ENCODE peak calls at places on chromosomes 3 and 15, in eight cellular contexts. One of them, this sample, is unnamed.
A peak's percentile ranks its signal among the peaks of the same experiment; 100 is the strongest.

GRCh38 chr3:178302966-178303930 is 233.0 kb upstream of the KCNMB2 start:
- DNase-seq in GM13976: no peak
- DNase-seq in progenitor cell of endocrine pancreas: no peak
- DNase-seq in HCT116: no peak
- DNase-seq in astrocyte of the spinal cord: peak; percentile 11
- DNase-seq in adrenal gland: no peak
- DNase-seq in lower leg skin: no peak
- DNase-seq in nephron progenitor cell: no peak
- DNase-seq in this sample: no peak

GRCh38 chr3:164192974-164193373 is 885.3 kb downstream of the SI start:
- DNase-seq in GM13976: no peak
- DNase-seq in progenitor cell of endocrine pancreas: no peak
- DNase-seq in HCT116: no peak
- DNase-seq in astrocyte of the spinal cord: no peak
- DNase-seq in adrenal gland: no peak
- DNase-seq in lower leg skin: no peak
- DNase-seq in nephron progenitor cell: no peak
- DNase-seq in this sample: no peak

GRCh38 chr3:162586591-162586990 is 1090.0 kb downstream of the OTOL1 start:
- DNase-seq in GM13976: no peak
- DNase-seq in progenitor cell of endocrine pancreas: no peak
- DNase-seq in HCT116: no peak
- DNase-seq in astrocyte of the spinal cord: peak; percentile 23
- DNase-seq in adrenal gland: no peak
- DNase-seq in lower leg skin: no peak
- DNase-seq in nephron progenitor cell: no peak
- DNase-seq in this sample: peak; percentile 18

GRCh38 chr3:101179637-101180036 is 140.7 kb downstream of the IMPG2 start:
- DNase-seq in GM13976: no peak
- DNase-seq in progenitor cell of endocrine pancreas: no peak
- DNase-seq in HCT116: no peak
- DNase-seq in astrocyte of the spinal cord: no peak
- DNase-seq in adrenal gland: no peak
- DNase-seq in lower leg skin: no peak
- DNase-seq in nephron progenitor cell: no peak
- DNase-seq in this sample: no peak

GRCh38 chr3:66665021-66665695 is 164.3 kb upstream of the LRIG1 start:
- DNase-seq in GM13976: no peak
- DNase-seq in progenitor cell of endocrine pancreas: no peak
- DNase-seq in HCT116: no peak
- DNase-seq in astrocyte of the spinal cord: no peak
- DNase-seq in adrenal gland: no peak
- DNase-seq in lower leg skin: no peak
- DNase-seq in nephron progenitor cell: no peak
- DNase-seq in this sample: no peak

GRCh38 chr3:175737646-175738572 is 878.8 kb downstream of the NAALADL2 start:
- DNase-seq in GM13976: no peak
- DNase-seq in progenitor cell of endocrine pancreas: no peak
- DNase-seq in HCT116: no peak
- DNase-seq in astrocyte of the spinal cord: peak; percentile 58
- DNase-seq in adrenal gland: no peak
- DNase-seq in lower leg skin: no peak
- DNase-seq in nephron progenitor cell: no peak
- DNase-seq in this sample: no peak

GRCh38 chr3:23294770-23295387 is 91.8 kb downstream of the UBE2E2 start:
- DNase-seq in GM13976: no peak
- DNase-seq in progenitor cell of endocrine pancreas: no peak
- DNase-seq in HCT116: no peak
- DNase-seq in astrocyte of the spinal cord: no peak
- DNase-seq in adrenal gland: no peak
- DNase-seq in lower leg skin: no peak
- DNase-seq in nephron progenitor cell: no peak
- DNase-seq in this sample: no peak

GRCh38 chr3:61030469-61031035 is 220.7 kb downstream of the FHIT start:
- DNase-seq in GM13976: no peak
- DNase-seq in progenitor cell of endocrine pancreas: no peak
- DNase-seq in HCT116: peak; percentile 40
- DNase-seq in astrocyte of the spinal cord: peak; percentile 46
- DNase-seq in adrenal gland: no peak
- DNase-seq in lower leg skin: no peak
- DNase-seq in nephron progenitor cell: no peak
- DNase-seq in this sample: no peak

GRCh38 chr15:46410681-46411080 is 775.9 kb downstream of the SQOR start:
- DNase-seq in GM13976: no peak
- DNase-seq in progenitor cell of endocrine pancreas: no peak
- DNase-seq in HCT116: no peak
- DNase-seq in astrocyte of the spinal cord: no peak
- DNase-seq in adrenal gland: no peak
- DNase-seq in lower leg skin: no peak
- DNase-seq in nephron progenitor cell: peak; percentile 49
- DNase-seq in this sample: no peak

GRCh38 chr3:149815318-149815717 is 2.3 kb downstream of the RNF13 start:
- DNase-seq in GM13976: no peak
- DNase-seq in progenitor cell of endocrine pancreas: no peak
- DNase-seq in HCT116: no peak
- DNase-seq in astrocyte of the spinal cord: no peak
- DNase-seq in adrenal gland: no peak
- DNase-seq in lower leg skin: no peak
- DNase-seq in nephron progenitor cell: no peak
- DNase-seq in this sample: no peak

GRCh38 chr3:77039606-77040553 is at the start of gene ROBO2:
- DNase-seq in GM13976: peak; percentile 11
- DNase-seq in progenitor cell of endocrine pancreas: peak; percentile 62
- DNase-seq in HCT116: no peak
- DNase-seq in astrocyte of the spinal cord: peak; percentile 22
- DNase-seq in adrenal gland: no peak
- DNase-seq in lower leg skin: peak; percentile 83
- DNase-seq in nephron progenitor cell: peak; percentile 83
- DNase-seq in this sample: no peak

GRCh38 chr3:77041756-77042155 is 1.9 kb downstream of the ROBO2 start:
- DNase-seq in GM13976: no peak
- DNase-seq in progenitor cell of endocrine pancreas: no peak
- DNase-seq in HCT116: no peak
- DNase-seq in astrocyte of the spinal cord: no peak
- DNase-seq in adrenal gland: no peak
- DNase-seq in lower leg skin: no peak
- DNase-seq in nephron progenitor cell: no peak
- DNase-seq in this sample: no peak

GRCh38 chr3:77045686-77046085 is 5.8 kb downstream of the ROBO2 start:
- DNase-seq in GM13976: no peak
- DNase-seq in progenitor cell of endocrine pancreas: no peak
- DNase-seq in HCT116: no peak
- DNase-seq in astrocyte of the spinal cord: no peak
- DNase-seq in adrenal gland: no peak
- DNase-seq in lower leg skin: no peak
- DNase-seq in nephron progenitor cell: no peak
- DNase-seq in this sample: no peak

GRCh38 chr3:77041156-77041696 is 1.3 kb downstream of the ROBO2 start:
- DNase-seq in GM13976: no peak
- DNase-seq in progenitor cell of endocrine pancreas: no peak
- DNase-seq in HCT116: no peak
- DNase-seq in astrocyte of the spinal cord: no peak
- DNase-seq in adrenal gland: no peak
- DNase-seq in lower leg skin: no peak
- DNase-seq in nephron progenitor cell: no peak
- DNase-seq in this sample: no peak

DNA sequence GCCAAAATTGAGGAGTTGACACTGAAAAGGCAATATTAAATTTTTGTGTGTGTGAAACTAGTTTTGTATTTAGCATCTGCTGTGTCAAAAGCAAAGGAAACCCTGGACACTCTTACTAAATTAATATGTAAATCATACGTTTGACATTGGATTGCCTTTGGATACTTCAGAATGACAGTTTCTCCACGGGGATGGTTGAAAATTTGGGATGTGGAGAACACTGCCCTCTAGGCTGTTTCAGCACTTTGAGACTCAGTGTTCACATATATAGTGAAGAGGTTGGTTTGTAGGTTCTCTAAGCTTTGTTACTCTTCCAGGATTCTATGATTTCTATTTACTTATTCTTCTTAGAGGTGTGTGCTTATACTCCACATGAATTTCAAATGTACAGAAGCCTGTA is 3.0 kb downstream of the ROBO2 start:
- DNase-seq in GM13976: no peak
- DNase-seq in progenitor cell of endocrine pancreas: no peak
- DNase-seq in HCT116: no peak
- DNase-seq in astrocyte of the spinal cord: no peak
- DNase-seq in adrenal gland: no peak
- DNase-seq in lower leg skin: no peak
- DNase-seq in nephron progenitor cell: no peak
- DNase-seq in this sample: no peak
- TF ChIP-seq CTCF in GM13976: no peak
- TF ChIP-seq CTCF in progenitor cell of endocrine pancreas: peak; percentile 58
- TF ChIP-seq CTCF in HCT116: no peak
- TF ChIP-seq CTCF in astrocyte of the spinal cord: peak; percentile 13
- TF ChIP-seq CTCF in adrenal gland: no peak
- TF ChIP-seq CTCF in lower leg skin: no peak
- TF ChIP-seq CTCF in nephron progenitor cell: peak; percentile 26
- TF ChIP-seq CTCF in this sample: peak; percentile 44

GRCh38 chr3:43690400-43691119 is at the start of gene ABHD5:
- DNase-seq in GM13976: peak; percentile 95
- DNase-seq in progenitor cell of endocrine pancreas: peak; percentile 87
- DNase-seq in HCT116: peak; percentile 88
- DNase-seq in astrocyte of the spinal cord: peak; percentile 97
- DNase-seq in adrenal gland: peak; percentile 89
- DNase-seq in lower leg skin: peak; percentile 96
- DNase-seq in nephron progenitor cell: peak; percentile 92
- DNase-seq in this sample: peak; percentile 85

GRCh38 chr3:43692971-43693370 is 2.2 kb downstream of the ABHD5 start:
- DNase-seq in GM13976: no peak
- DNase-seq in progenitor cell of endocrine pancreas: no peak
- DNase-seq in HCT116: no peak
- DNase-seq in astrocyte of the spinal cord: no peak
- DNase-seq in adrenal gland: no peak
- DNase-seq in lower leg skin: no peak
- DNase-seq in nephron progenitor cell: no peak
- DNase-seq in this sample: no peak

GRCh38 chr3:43689766-43690399 is 855 bp upstream of the ABHD5 start:
- DNase-seq in GM13976: no peak
- DNase-seq in progenitor cell of endocrine pancreas: no peak
- DNase-seq in HCT116: no peak
- DNase-seq in astrocyte of the spinal cord: no peak
- DNase-seq in adrenal gland: no peak
- DNase-seq in lower leg skin: no peak
- DNase-seq in nephron progenitor cell: no peak
- DNase-seq in this sample: no peak

GRCh38 chr3:43692085-43692484 is 1.3 kb downstream of the ABHD5 start:
- DNase-seq in GM13976: no peak
- DNase-seq in progenitor cell of endocrine pancreas: no peak
- DNase-seq in HCT116: no peak
- DNase-seq in astrocyte of the spinal cord: no peak
- DNase-seq in adrenal gland: no peak
- DNase-seq in lower leg skin: no peak
- DNase-seq in nephron progenitor cell: no peak
- DNase-seq in this sample: no peak

GRCh38 chr3:43691120-43692002 is 623 bp downstream of the ABHD5 start:
- DNase-seq in GM13976: peak; percentile 61
- DNase-seq in progenitor cell of endocrine pancreas: peak; percentile 64
- DNase-seq in HCT116: peak; percentile 68
- DNase-seq in astrocyte of the spinal cord: peak; percentile 29
- DNase-seq in adrenal gland: peak; percentile 59
- DNase-seq in lower leg skin: peak; percentile 91
- DNase-seq in nephron progenitor cell: peak; percentile 69
- DNase-seq in this sample: no peak
- TF ChIP-seq CTCF in GM13976: no peak
- TF ChIP-seq CTCF in progenitor cell of endocrine pancreas: no peak
- TF ChIP-seq CTCF in HCT116: no peak
- TF ChIP-seq CTCF in astrocyte of the spinal cord: no peak
- TF ChIP-seq CTCF in adrenal gland: no peak
- TF ChIP-seq CTCF in lower leg skin: no peak
- TF ChIP-seq CTCF in nephron progenitor cell: peak; percentile 6
- TF ChIP-seq CTCF in this sample: no peak

GRCh38 chr3:159987291-159987711 is 1.3 kb upstream of the IL12A start:
- DNase-seq in GM13976: no peak
- DNase-seq in progenitor cell of endocrine pancreas: no peak
- DNase-seq in HCT116: no peak
- DNase-seq in astrocyte of the spinal cord: peak; percentile 16
- DNase-seq in adrenal gland: no peak
- DNase-seq in lower leg skin: no peak
- DNase-seq in nephron progenitor cell: no peak
- DNase-seq in this sample: no peak
- TF ChIP-seq CTCF in GM13976: peak; percentile 37
- TF ChIP-seq CTCF in progenitor cell of endocrine pancreas: peak; percentile 30
- TF ChIP-seq CTCF in HCT116: peak; percentile 25
- TF ChIP-seq CTCF in astrocyte of the spinal cord: peak; percentile 31
- TF ChIP-seq CTCF in adrenal gland: no peak
- TF ChIP-seq CTCF in lower leg skin: no peak
- TF ChIP-seq CTCF in nephron progenitor cell: no peak
- TF ChIP-seq CTCF in this sample: peak; percentile 38

DNA sequence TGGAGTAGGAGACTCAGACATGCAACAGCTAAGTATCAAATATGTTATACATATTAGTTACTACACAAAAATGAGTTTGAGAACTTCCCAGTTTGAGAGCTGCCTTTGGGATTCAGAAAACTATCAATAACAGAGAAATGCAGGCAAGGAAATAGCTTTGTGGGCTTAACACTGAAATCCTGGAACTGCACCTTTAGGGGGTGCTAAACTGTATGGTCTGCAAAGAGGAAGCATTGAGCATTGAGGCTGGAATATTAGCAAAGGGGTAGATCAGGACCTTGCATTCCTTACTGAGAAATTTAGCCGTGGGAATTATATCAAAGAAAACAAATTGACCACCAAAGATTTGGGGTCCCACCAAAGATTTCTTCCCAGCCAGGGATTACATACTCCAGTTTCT is 580.0 kb downstream of the ZNF385D start:
- DNase-seq in GM13976: peak; percentile 5
- DNase-seq in progenitor cell of endocrine pancreas: no peak
- DNase-seq in HCT116: no peak
- DNase-seq in astrocyte of the spinal cord: no peak
- DNase-seq in adrenal gland: no peak
- DNase-seq in lower leg skin: no peak
- DNase-seq in nephron progenitor cell: peak; percentile 10
- DNase-seq in this sample: no peak
- TF ChIP-seq CTCF in GM13976: peak; percentile 20
- TF ChIP-seq CTCF in progenitor cell of endocrine pancreas: peak; percentile 66
- TF ChIP-seq CTCF in HCT116: no peak
- TF ChIP-seq CTCF in astrocyte of the spinal cord: peak; percentile 49
- TF ChIP-seq CTCF in adrenal gland: no peak
- TF ChIP-seq CTCF in lower leg skin: no peak
- TF ChIP-seq CTCF in nephron progenitor cell: peak; percentile 43
- TF ChIP-seq CTCF in this sample: peak; percentile 51